ENCODE peak calls at places on chromosomes 5 and 9, in eight cellular contexts. R is glutamatergic neuron; O is SJSA1; D is cardiac fibroblast; Q is ureter; L is stimulated activated CD8-positive, alpha-beta memory T cell treated with anti-CD3 and anti-CD28 coated beads, Interleukin-4, amount 100 ng/mL, for 1 hour; E is islet precursor cell; N is heart left ventricle. V is an unnamed sample.
A peak's percentile ranks its signal among the peaks of the same experiment; 100 is the strongest.

GRCh38 chr5:68739752-68740151 is 354.1 kb upstream of the SLC30A5 start:
- DNase-seq in R (no peak), O (no peak), D (no peak), Q (no peak), L (no peak), E (no peak), N (no peak), V (no peak)

GRCh38 chr5:181223729-181224389 is 778 bp downstream of the TRIM41 start:
- DNase-seq in R (peak; percentile 88), O (peak; percentile 67), D (peak; percentile 57), Q (no peak), L (no peak), E (no peak), N (peak; percentile 60), V (no peak)

GRCh38 chr9:73916016-73916673 is 581.0 kb upstream of the RORB start:
- DNase-seq in R (no peak), O (no peak), D (peak; percentile 15), Q (no peak), L (no peak), E (peak; percentile 61), N (no peak), V (no peak)

GRCh38 chr5:134466241-134467069 is 54.8 kb upstream of the CDKN2AIPNL start:
- DNase-seq in R (peak; percentile 68), O (peak; percentile 97), D (peak; percentile 99), Q (peak; percentile 97), L (peak; percentile 12), E (peak; percentile 87), N (peak; percentile 95), V (peak; percentile 88)

GRCh38 chr5:1009359-1010180 is 968 bp downstream of the NKD2 start:
- DNase-seq in R (peak; percentile 22), O (peak; percentile 45), D (no peak), Q (peak; percentile 48), L (no peak), E (no peak), N (peak; percentile 18), V (no peak)

GRCh38 chr5:138972230-138972629 is 97.1 kb upstream of the LRRTM2 start:
- DNase-seq in R (no peak), O (no peak), D (no peak), Q (no peak), L (no peak), E (peak; percentile 45), N (no peak), V (no peak)

GRCh38 chr9:1057910-1058309 is 7.8 kb downstream of the DMRT2 start:
- DNase-seq in R (no peak), O (no peak), D (no peak), Q (no peak), L (no peak), E (no peak), N (no peak), V (no peak)

GRCh38 chr9:38226491-38226951 is 157.5 kb upstream of the SHB start:
- DNase-seq in R (peak; percentile 32), O (peak; percentile 48), D (no peak), Q (peak; percentile 38), L (no peak), E (peak; percentile 71), N (no peak), V (peak; percentile 7)

GRCh38 chr9:113222482-113222841 is 1.1 kb downstream of the SLC31A1 start:
- DNase-seq in R (no peak), O (no peak), D (peak; percentile 40), Q (no peak), L (no peak), E (no peak), N (no peak), V (no peak)

GRCh38 chr5:146540421-146540820 is 24.4 kb upstream of the GPR151 start:
- DNase-seq in R (no peak), O (no peak), D (no peak), Q (no peak), L (no peak), E (no peak), N (no peak), V (no peak)

GRCh38 chr5:31385774-31386537 is 145.9 kb downstream of the DROSHA start:
- DNase-seq in R (no peak), O (no peak), D (no peak), Q (no peak), L (no peak), E (no peak), N (no peak), V (no peak)

GRCh38 chr5:74093501-74093993 is 467.6 kb downstream of the ARHGEF28 start:
- DNase-seq in R (no peak), O (no peak), D (no peak), Q (no peak), L (no peak), E (no peak), N (no peak), V (no peak)

GRCh38 chr9:91986248-91986647 is 36.2 kb upstream of the ROR2 start:
- DNase-seq in R (no peak), O (no peak), D (no peak), Q (no peak), L (no peak), E (no peak), N (no peak), V (no peak)

GRCh38 chr5:149170292-149170691 is 29.0 kb downstream of the ABLIM3 start:
- DNase-seq in R (peak; percentile 64), O (no peak), D (peak; percentile 34), Q (no peak), L (no peak), E (no peak), N (peak; percentile 34), V (no peak)

GRCh38 chr9:84296146-84296843 is 44.3 kb downstream of the SLC28A3 start:
- DNase-seq in R (no peak), O (peak; percentile 46), D (peak; percentile 51), Q (no peak), L (no peak), E (no peak), N (no peak), V (peak; percentile 18)

GRCh38 chr5:155275214-155275613 is 261.7 kb downstream of the KIF4B start:
- DNase-seq in R (no peak), O (no peak), D (no peak), Q (no peak), L (no peak), E (no peak), N (no peak), V (no peak)

GRCh38 chr9:90925581-90926257 is 124.1 kb downstream of the SYK start:
- DNase-seq in R (no peak), O (no peak), D (peak; percentile 63), Q (no peak), L (no peak), E (no peak), N (no peak), V (peak; percentile 35)

GRCh38 chr5:99063737-99064136 is 134.9 kb upstream of the CHD1 start:
- DNase-seq in R (no peak), O (no peak), D (no peak), Q (no peak), L (no peak), E (no peak), N (no peak), V (no peak)

GRCh38 chr9:84773023-84773422 is 103.5 kb downstream of the NTRK2 start:
- DNase-seq in R (no peak), O (no peak), D (no peak), Q (no peak), L (no peak), E (no peak), N (no peak), V (no peak)

GRCh38 chr5:1167361-1167727 is 34.1 kb upstream of the SLC6A19 start:
- DNase-seq in R (no peak), O (no peak), D (no peak), Q (no peak), L (no peak), E (no peak), N (no peak), V (no peak)

GRCh38 chr9:111038336-111039202 is at the start of gene LPAR1:
- DNase-seq in R (peak; percentile 59), O (peak; percentile 50), D (peak; percentile 62), Q (peak; percentile 73), L (no peak), E (peak; percentile 80), N (peak; percentile 51), V (no peak)

GRCh38 chr5:100448250-100448649 is 86.9 kb upstream of the FAM174A start:
- DNase-seq in R (no peak), O (no peak), D (peak; percentile 10), Q (no peak), L (no peak), E (no peak), N (no peak), V (no peak)

GRCh38 chr9:18605763-18606162 is 131.8 kb downstream of the ADAMTSL1 start:
- DNase-seq in R (no peak), O (no peak), D (peak; percentile 74), Q (no peak), L (no peak), E (no peak), N (peak; percentile 19), V (no peak)

GRCh38 chr9:5622019-5622418 is 6.9 kb upstream of the RIC1 start:
- DNase-seq in R (no peak), O (no peak), D (peak; percentile 80), Q (no peak), L (no peak), E (no peak), N (no peak), V (peak; percentile 27)

GRCh38 chr5:77936365-77936693 is 160.2 kb upstream of the TBCA start:
- DNase-seq in R (no peak), O (no peak), D (no peak), Q (no peak), L (no peak), E (no peak), N (no peak), V (no peak)

GRCh38 chr9:16668906-16669305 is 201.6 kb downstream of the BNC2 start:
- DNase-seq in R (no peak), O (no peak), D (no peak), Q (no peak), L (no peak), E (no peak), N (no peak), V (no peak)

V was measured in HTR-8/SVneo.